ENCODE peak calls at places on chromosomes 16 and 17, in ten cellular contexts. One of them, this sample, is unnamed. For H3K4me1, the result is how much of the 10 kb centered on the place peaks cover.

GRCh38 chr17:75681289-75681688 is 14.2 kb downstream of the SAP30BP start:
- DNase-seq in adrenal gland: no peak
- DNase-seq in cardiac muscle cell: peak
- DNase-seq in sigmoid colon: no peak
- DNase-seq in CD8-positive, alpha-beta T cell: no peak
- DNase-seq in lower lobe of right lung: no peak
- DNase-seq in A549: no peak
- DNase-seq in PC-3: peak
- DNase-seq in transverse colon: no peak
- DNase-seq in GM12878: no peak
- DNase-seq in this sample: no peak

GRCh38 chr16:630815-631405 is at the start of gene WFIKKN1:
- DNase-seq in adrenal gland: peak
- DNase-seq in cardiac muscle cell: no peak
- DNase-seq in sigmoid colon: no peak
- DNase-seq in CD8-positive, alpha-beta T cell: no peak
- DNase-seq in lower lobe of right lung: peak
- DNase-seq in A549: no peak
- DNase-seq in PC-3: no peak
- DNase-seq in transverse colon: no peak
- DNase-seq in GM12878: no peak
- DNase-seq in this sample: no peak

GRCh38 chr17:43216369-43216761 is 4.7 kb downstream of the TMEM106A start:
- DNase-seq in adrenal gland: no peak
- DNase-seq in cardiac muscle cell: no peak
- DNase-seq in sigmoid colon: peak
- DNase-seq in CD8-positive, alpha-beta T cell: no peak
- DNase-seq in lower lobe of right lung: no peak
- DNase-seq in A549: no peak
- DNase-seq in PC-3: no peak
- DNase-seq in transverse colon: no peak
- DNase-seq in GM12878: no peak
- DNase-seq in this sample: no peak

GRCh38 chr17:28033972-28034714 is 8.3 kb upstream of the NLK start:
- DNase-seq in adrenal gland: no peak
- DNase-seq in cardiac muscle cell: peak
- DNase-seq in sigmoid colon: no peak
- DNase-seq in CD8-positive, alpha-beta T cell: no peak
- DNase-seq in lower lobe of right lung: no peak
- DNase-seq in A549: no peak
- DNase-seq in PC-3: peak
- DNase-seq in transverse colon: no peak
- DNase-seq in GM12878: no peak
- DNase-seq in this sample: no peak

GRCh38 chr16:84543931-84544776 is 39.7 kb upstream of the MEAK7 start:
- DNase-seq in adrenal gland: no peak
- DNase-seq in cardiac muscle cell: no peak
- DNase-seq in sigmoid colon: no peak
- DNase-seq in CD8-positive, alpha-beta T cell: peak
- DNase-seq in lower lobe of right lung: no peak
- DNase-seq in A549: no peak
- DNase-seq in PC-3: no peak
- DNase-seq in transverse colon: peak
- DNase-seq in GM12878: no peak
- DNase-seq in this sample: no peak

GRCh38 chr17:69358688-69359596 is 32.0 kb upstream of the ABCA5 start:
- DNase-seq in adrenal gland: no peak
- DNase-seq in cardiac muscle cell: no peak
- DNase-seq in sigmoid colon: no peak
- DNase-seq in CD8-positive, alpha-beta T cell: no peak
- DNase-seq in lower lobe of right lung: no peak
- DNase-seq in A549: no peak
- DNase-seq in PC-3: peak
- DNase-seq in transverse colon: no peak
- DNase-seq in GM12878: peak
- DNase-seq in this sample: no peak

GRCh38 chr17:76444518-76445311 is 8.2 kb downstream of the UBE2O start:
- DNase-seq in adrenal gland: no peak
- DNase-seq in cardiac muscle cell: no peak
- DNase-seq in sigmoid colon: no peak
- DNase-seq in CD8-positive, alpha-beta T cell: no peak
- DNase-seq in lower lobe of right lung: no peak
- DNase-seq in A549: no peak
- DNase-seq in PC-3: peak
- DNase-seq in transverse colon: no peak
- DNase-seq in GM12878: no peak
- DNase-seq in this sample: no peak

GRCh38 chr17:8988263-8988662 is 22.8 kb upstream of the PIK3R5 start:
- DNase-seq in adrenal gland: no peak
- DNase-seq in cardiac muscle cell: no peak
- DNase-seq in sigmoid colon: no peak
- DNase-seq in CD8-positive, alpha-beta T cell: no peak
- DNase-seq in lower lobe of right lung: no peak
- DNase-seq in A549: no peak
- DNase-seq in PC-3: no peak
- DNase-seq in transverse colon: no peak
- DNase-seq in GM12878: no peak
- DNase-seq in this sample: no peak

GRCh38 chr16:85863384-85863774 is 35.6 kb upstream of the IRF8 start:
- DNase-seq in adrenal gland: no peak
- DNase-seq in cardiac muscle cell: peak
- DNase-seq in sigmoid colon: no peak
- DNase-seq in CD8-positive, alpha-beta T cell: no peak
- DNase-seq in lower lobe of right lung: no peak
- DNase-seq in A549: no peak
- DNase-seq in PC-3: no peak
- DNase-seq in transverse colon: no peak
- DNase-seq in GM12878: no peak
- DNase-seq in this sample: no peak

GRCh38 chr16:85508388-85508787 is 104.7 kb upstream of the GSE1 start:
- DNase-seq in adrenal gland: no peak
- DNase-seq in cardiac muscle cell: no peak
- DNase-seq in sigmoid colon: no peak
- DNase-seq in CD8-positive, alpha-beta T cell: no peak
- DNase-seq in lower lobe of right lung: no peak
- DNase-seq in A549: no peak
- DNase-seq in PC-3: no peak
- DNase-seq in transverse colon: no peak
- DNase-seq in GM12878: no peak
- DNase-seq in this sample: no peak

GRCh38 chr17:42436401-42436800 is 13.3 kb upstream of the CAVIN1 start:
- DNase-seq in adrenal gland: no peak
- DNase-seq in cardiac muscle cell: peak
- DNase-seq in sigmoid colon: peak
- DNase-seq in CD8-positive, alpha-beta T cell: no peak
- DNase-seq in lower lobe of right lung: no peak
- DNase-seq in A549: no peak
- DNase-seq in PC-3: no peak
- DNase-seq in transverse colon: peak
- DNase-seq in GM12878: no peak
- DNase-seq in this sample: no peak

GRCh38 chr17:42247734-42248133 is 28.5 kb downstream of the STAT5B start:
- DNase-seq in adrenal gland: no peak
- DNase-seq in cardiac muscle cell: peak
- DNase-seq in sigmoid colon: peak
- DNase-seq in CD8-positive, alpha-beta T cell: no peak
- DNase-seq in lower lobe of right lung: no peak
- DNase-seq in A549: no peak
- DNase-seq in PC-3: no peak
- DNase-seq in transverse colon: no peak
- DNase-seq in GM12878: no peak
- DNase-seq in this sample: no peak

GRCh38 chr16:89323120-89323960 is 105.8 kb downstream of the ZNF778 start:
- DNase-seq in adrenal gland: no peak
- DNase-seq in cardiac muscle cell: no peak
- DNase-seq in sigmoid colon: peak
- DNase-seq in CD8-positive, alpha-beta T cell: no peak
- DNase-seq in lower lobe of right lung: peak
- DNase-seq in A549: no peak
- DNase-seq in PC-3: no peak
- DNase-seq in transverse colon: no peak
- DNase-seq in GM12878: no peak
- DNase-seq in this sample: no peak

GRCh38 chr17:65572581-65573282 is 11.3 kb upstream of the AXIN2 start:
- DNase-seq in adrenal gland: no peak
- DNase-seq in cardiac muscle cell: no peak
- DNase-seq in sigmoid colon: no peak
- DNase-seq in CD8-positive, alpha-beta T cell: no peak
- DNase-seq in lower lobe of right lung: no peak
- DNase-seq in A549: no peak
- DNase-seq in PC-3: no peak
- DNase-seq in transverse colon: no peak
- DNase-seq in GM12878: no peak
- DNase-seq in this sample: no peak

GRCh38 chr16:47460301-47460754 is 535 bp downstream of the ITFG1 start:
- DNase-seq in adrenal gland: no peak
- DNase-seq in cardiac muscle cell: no peak
- DNase-seq in sigmoid colon: no peak
- DNase-seq in CD8-positive, alpha-beta T cell: no peak
- DNase-seq in lower lobe of right lung: no peak
- DNase-seq in A549: no peak
- DNase-seq in PC-3: peak
- DNase-seq in transverse colon: no peak
- DNase-seq in GM12878: no peak
- DNase-seq in this sample: no peak

GRCh38 chr16:56793504-56793903 is 63.6 kb downstream of the NUP93 start:
- DNase-seq in adrenal gland: no peak
- DNase-seq in cardiac muscle cell: peak
- DNase-seq in sigmoid colon: no peak
- DNase-seq in CD8-positive, alpha-beta T cell: no peak
- DNase-seq in lower lobe of right lung: no peak
- DNase-seq in A549: peak
- DNase-seq in PC-3: peak
- DNase-seq in transverse colon: no peak
- DNase-seq in GM12878: no peak
- DNase-seq in this sample: no peak

GRCh38 chr17:45782889-45783592 is 1.1 kb upstream of the CRHR1 start:
- DNase-seq in adrenal gland: no peak
- DNase-seq in cardiac muscle cell: peak
- DNase-seq in sigmoid colon: no peak
- DNase-seq in CD8-positive, alpha-beta T cell: no peak
- DNase-seq in lower lobe of right lung: no peak
- DNase-seq in A549: peak
- DNase-seq in PC-3: no peak
- DNase-seq in transverse colon: no peak
- DNase-seq in GM12878: no peak
- DNase-seq in this sample: no peak
- TF ChIP-seq CTCF in adrenal gland: peak
- TF ChIP-seq CTCF in cardiac muscle cell: peak
- TF ChIP-seq CTCF in sigmoid colon: no peak
- TF ChIP-seq CTCF in CD8-positive, alpha-beta T cell: no peak
- TF ChIP-seq CTCF in lower lobe of right lung: peak
- TF ChIP-seq CTCF in A549: peak
- TF ChIP-seq CTCF in PC-3: peak
- TF ChIP-seq CTCF in transverse colon: peak
- TF ChIP-seq CTCF in GM12878: no peak
- TF ChIP-seq CTCF in this sample: no peak

DNA sequence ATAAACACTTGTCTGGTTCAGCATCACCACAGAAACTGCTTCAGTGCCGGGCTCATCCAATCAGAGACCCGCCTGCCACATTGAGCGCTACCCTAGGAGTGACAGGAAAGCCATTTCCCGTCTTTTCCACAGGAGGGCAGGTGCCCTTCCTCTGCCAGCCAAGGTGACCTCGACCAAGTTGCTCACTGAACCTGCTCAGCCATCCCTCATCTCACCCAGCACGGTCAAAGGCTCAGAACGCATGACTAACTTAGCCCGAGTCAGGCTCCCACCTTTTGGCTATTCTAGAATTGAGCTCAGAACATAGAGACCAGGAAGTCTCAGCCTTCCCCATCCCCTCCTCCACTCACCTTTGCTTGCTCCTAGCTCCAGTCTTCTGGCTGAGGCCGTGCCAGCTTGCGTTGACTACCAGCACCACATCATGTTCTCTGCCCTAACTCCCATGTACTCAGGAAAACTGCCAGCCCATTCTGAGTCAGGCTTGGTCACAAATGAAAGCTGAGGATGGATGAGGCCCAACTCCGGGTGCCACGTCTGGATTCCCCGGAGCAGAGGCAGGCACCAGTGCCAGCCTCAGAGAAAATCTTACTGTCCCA is 15.6 kb downstream of the MRPS23 start:
- DNase-seq in adrenal gland: peak
- DNase-seq in cardiac muscle cell: no peak
- DNase-seq in sigmoid colon: peak
- DNase-seq in CD8-positive, alpha-beta T cell: no peak
- DNase-seq in lower lobe of right lung: no peak
- DNase-seq in A549: no peak
- DNase-seq in PC-3: peak
- DNase-seq in transverse colon: no peak
- DNase-seq in GM12878: no peak
- DNase-seq in this sample: no peak
- H3K27ac ChIP-seq in adrenal gland: peak
- H3K27ac ChIP-seq in cardiac muscle cell: no peak
- H3K27ac ChIP-seq in sigmoid colon: peak
- H3K27ac ChIP-seq in CD8-positive, alpha-beta T cell: no peak
- H3K27ac ChIP-seq in lower lobe of right lung: no peak
- H3K27ac ChIP-seq in A549: no peak
- H3K27ac ChIP-seq in PC-3: peak
- H3K27ac ChIP-seq in transverse colon: no peak
- H3K27ac ChIP-seq in GM12878: no peak
- H3K27ac ChIP-seq in this sample: peak

GRCh38 chr16:50072730-50073129 is 7.0 kb downstream of the HEATR3 start:
- DNase-seq in adrenal gland: no peak
- DNase-seq in cardiac muscle cell: no peak
- DNase-seq in sigmoid colon: no peak
- DNase-seq in CD8-positive, alpha-beta T cell: no peak
- DNase-seq in lower lobe of right lung: no peak
- DNase-seq in A549: no peak
- DNase-seq in PC-3: no peak
- DNase-seq in transverse colon: no peak
- DNase-seq in GM12878: no peak
- DNase-seq in this sample: no peak
- H3K4me1 ChIP-seq in adrenal gland: under half
- H3K4me1 ChIP-seq in cardiac muscle cell: under half
- H3K4me1 ChIP-seq in sigmoid colon: under half
- H3K4me1 ChIP-seq in CD8-positive, alpha-beta T cell: under half
- H3K4me1 ChIP-seq in lower lobe of right lung: under half
- H3K4me1 ChIP-seq in A549: under half
- H3K4me1 ChIP-seq in PC-3: under half
- H3K4me1 ChIP-seq in transverse colon: under half
- H3K4me1 ChIP-seq in GM12878: under half
- H3K4me1 ChIP-seq in this sample: under half

DNA sequence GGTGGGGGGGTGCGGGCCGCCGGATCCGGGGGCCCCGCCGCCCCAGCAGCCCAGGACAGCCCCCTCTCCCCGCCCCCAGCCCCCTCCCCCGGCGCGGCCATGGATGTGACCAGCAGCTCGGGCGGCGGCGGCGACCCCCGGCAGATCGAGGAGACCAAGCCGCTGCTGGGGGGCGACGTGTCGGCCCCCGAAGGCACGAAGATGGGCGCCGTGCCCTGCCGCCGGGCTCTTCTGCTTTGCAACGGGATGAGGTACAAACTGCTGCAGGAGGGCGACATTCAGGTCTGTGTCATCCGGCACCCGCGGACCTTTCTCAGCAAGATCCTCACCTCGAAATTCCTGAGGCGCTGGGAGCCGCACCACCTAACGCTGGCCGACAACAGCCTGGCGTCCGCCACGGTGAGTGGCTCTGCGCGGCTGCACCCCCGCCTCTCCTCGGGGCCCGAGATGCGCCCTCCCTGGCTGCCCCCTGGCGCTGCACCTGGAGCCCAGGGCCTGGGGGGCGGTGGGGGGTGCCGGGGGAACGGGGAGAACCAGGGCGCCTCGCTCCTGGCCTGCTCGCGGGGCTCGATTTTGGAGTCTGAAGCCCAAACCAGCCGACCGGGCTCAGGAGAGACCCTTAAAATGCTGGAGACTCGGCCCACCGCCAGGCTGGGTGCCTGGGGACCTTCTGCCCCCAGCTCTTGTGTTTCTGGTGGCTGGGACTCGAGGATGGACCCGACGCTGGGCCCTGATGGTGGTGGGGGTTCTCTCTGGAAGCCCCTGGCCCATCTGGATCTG is 725 bp downstream of the CMIP start:
- DNase-seq in adrenal gland: peak
- DNase-seq in cardiac muscle cell: no peak
- DNase-seq in sigmoid colon: peak
- DNase-seq in CD8-positive, alpha-beta T cell: peak
- DNase-seq in lower lobe of right lung: peak
- DNase-seq in A549: peak
- DNase-seq in PC-3: no peak
- DNase-seq in transverse colon: peak
- DNase-seq in GM12878: no peak
- DNase-seq in this sample: no peak
- TF ChIP-seq CTCF in adrenal gland: no peak
- TF ChIP-seq CTCF in cardiac muscle cell: peak
- TF ChIP-seq CTCF in sigmoid colon: no peak
- TF ChIP-seq CTCF in CD8-positive, alpha-beta T cell: no peak
- TF ChIP-seq CTCF in lower lobe of right lung: peak
- TF ChIP-seq CTCF in A549: peak
- TF ChIP-seq CTCF in PC-3: no peak
- TF ChIP-seq CTCF in transverse colon: peak
- TF ChIP-seq CTCF in GM12878: peak
- TF ChIP-seq CTCF in this sample: no peak